ENCODE peak calls at places on chromosome 6, in ten cellular contexts. U, S, X, C, W, A, B, L, I and K are unnamed samples.

GRCh38 chr6:105401247-105402089 is 1.4 kb downstream of the PREP start:
- DNase-seq in U (no peak), S (no peak), X (no peak), C (no peak), W (peak; percentile 18), A (no peak), B (no peak), L (no peak), I (no peak), K (no peak)

GRCh38 chr6:27847706-27848105 is 64.5 kb downstream of the OR2B2 start:
- DNase-seq in U (no peak), S (no peak), X (no peak), C (no peak), W (peak; percentile 41), A (no peak), B (no peak), L (no peak), I (no peak), K (no peak)

GRCh38 chr6:157464653-157465535 is 83.9 kb downstream of the ZDHHC14 start:
- DNase-seq in U (peak; percentile 65), S (no peak), X (no peak), C (no peak), W (no peak), A (no peak), B (no peak), L (no peak), I (no peak), K (no peak)

GRCh38 chr6:150992682-150993081 is 127.2 kb downstream of the MTHFD1L start:
- DNase-seq in U (no peak), S (no peak), X (no peak), C (no peak), W (no peak), A (no peak), B (no peak), L (no peak), I (no peak), K (no peak)

GRCh38 chr6:157456524-157456829 is 75.5 kb downstream of the ZDHHC14 start:
- DNase-seq in U (no peak), S (no peak), X (no peak), C (no peak), W (no peak), A (no peak), B (peak; percentile 25), L (peak; percentile 27), I (no peak), K (no peak)

GRCh38 chr6:168007592-168008338 is 10.3 kb downstream of the KIF25 start:
- DNase-seq in U (peak; percentile 90), S (no peak), X (no peak), C (no peak), W (peak; percentile 98), A (no peak), B (no peak), L (peak; percentile 65), I (no peak), K (no peak)

GRCh38 chr6:148965287-148965686 is 218.5 kb downstream of the UST start:
- DNase-seq in U (no peak), S (no peak), X (no peak), C (no peak), W (no peak), A (no peak), B (no peak), L (no peak), I (no peak), K (no peak)

GRCh38 chr6:155248021-155249001 is 15.5 kb upstream of the CLDN20 start:
- DNase-seq in U (peak; percentile 59), S (no peak), X (peak; percentile 58), C (peak; percentile 26), W (peak; percentile 79), A (no peak), B (no peak), L (peak; percentile 29), I (peak; percentile 64), K (peak; percentile 66)

GRCh38 chr6:3209114-3210023 is 18.1 kb downstream of the TUBB2B start:
- DNase-seq in U (peak; percentile 99), S (no peak), X (peak; percentile 66), C (peak; percentile 81), W (peak; percentile 99), A (no peak), B (no peak), L (no peak), I (peak; percentile 61), K (peak; percentile 95)

GRCh38 chr6:72746276-72746675 is 124.4 kb downstream of the KCNQ5 start:
- DNase-seq in U (peak; percentile 71), S (no peak), X (no peak), C (no peak), W (no peak), A (no peak), B (no peak), L (no peak), I (no peak), K (no peak)

GRCh38 chr6:3268680-3269079 is 9.9 kb downstream of the PSMG4 start:
- DNase-seq in U (no peak), S (no peak), X (no peak), C (no peak), W (no peak), A (no peak), B (no peak), L (no peak), I (no peak), K (no peak)

GRCh38 chr6:65999288-65999791 is 292.3 kb upstream of the EYS start:
- DNase-seq in U (no peak), S (no peak), X (no peak), C (no peak), W (no peak), A (no peak), B (no peak), L (no peak), I (no peak), K (no peak)

GRCh38 chr6:30557683-30557981 is 537 bp downstream of the PRR3 start:
- DNase-seq in U (no peak), S (no peak), X (no peak), C (peak; percentile 37), W (no peak), A (peak; percentile 36), B (no peak), L (peak; percentile 34), I (no peak), K (no peak)

GRCh38 chr6:133985970-133986369 is 32.9 kb downstream of the TBPL1 start:
- DNase-seq in U (no peak), S (no peak), X (no peak), C (no peak), W (no peak), A (no peak), B (no peak), L (no peak), I (no peak), K (no peak)

GRCh38 chr6:135871296-135871695 is 19.8 kb downstream of the PDE7B start:
- DNase-seq in U (peak; percentile 18), S (no peak), X (no peak), C (no peak), W (peak; percentile 72), A (no peak), B (no peak), L (no peak), I (no peak), K (no peak)